ENCODE peak calls at places on chromosomes 7 and 10, in nine cellular contexts. S is endothelial cell of umbilical vein; W is GM23338; A is hypothalamus; V is nucleus accumbens; P is A549; C is GM04504; Q is cardiac muscle cell; R is activated CD4-positive, alpha-beta T cell treated with anti-CD3 and anti-CD28 coated beads, Interleukin-2, amount 50 U/mL, for 24 hours. U is an unnamed sample.

GRCh38 chr7:10708447-10708846 is 265.2 kb upstream of the PHF14 start:
- DNase-seq in S (no peak), W (peak), A (no peak), V (no peak), P (no peak), C (no peak), Q (peak), R (no peak), U (no peak)

GRCh38 chr7:11332186-11332864 is 358.7 kb downstream of the PHF14 start:
- DNase-seq in S (no peak), W (no peak), A (no peak), V (no peak), P (no peak), C (no peak), Q (no peak), R (no peak), U (no peak)

GRCh38 chr10:111034598-111035310 is 42.1 kb upstream of the ADRA2A start:
- DNase-seq in S (no peak), W (no peak), A (no peak), V (no peak), P (no peak), C (no peak), Q (no peak), R (no peak), U (peak)

GRCh38 chr10:62047960-62048383 is 146.5 kb downstream of the ARID5B start:
- DNase-seq in S (peak), W (no peak), A (no peak), V (no peak), P (no peak), C (no peak), Q (no peak), R (no peak), U (no peak)

GRCh38 chr10:119687192-119688032 is 36.2 kb downstream of the BAG3 start:
- DNase-seq in S (peak), W (peak), A (no peak), V (peak), P (no peak), C (no peak), Q (peak), R (no peak), U (no peak)

GRCh38 chr10:116017405-116017804 is 255.6 kb downstream of the GFRA1 start:
- DNase-seq in S (no peak), W (no peak), A (no peak), V (no peak), P (no peak), C (no peak), Q (no peak), R (no peak), U (no peak)

GRCh38 chr10:103493362-103493871 is at the start of gene NEURL1:
- DNase-seq in S (no peak), W (peak), A (no peak), V (peak), P (no peak), C (no peak), Q (peak), R (no peak), U (no peak)

GRCh38 chr10:31261502-31262311 is 57.3 kb upstream of the ZEB1 start:
- DNase-seq in S (no peak), W (no peak), A (no peak), V (no peak), P (no peak), C (peak), Q (no peak), R (no peak), U (peak)

GRCh38 chr10:78811174-78811573 is 257.6 kb upstream of the ZMIZ1 start:
- DNase-seq in S (no peak), W (no peak), A (no peak), V (no peak), P (no peak), C (no peak), Q (no peak), R (no peak), U (no peak)

GRCh38 chr10:117168135-117168674 is 29.1 kb upstream of the KCNK18 start:
- DNase-seq in S (peak), W (peak), A (no peak), V (peak), P (peak), C (no peak), Q (peak), R (peak), U (no peak)

GRCh38 chr10:27258838-27259532 is 18.4 kb upstream of the ACBD5 start:
- DNase-seq in S (no peak), W (peak), A (no peak), V (no peak), P (no peak), C (no peak), Q (peak), R (no peak), U (no peak)

GRCh38 chr10:79162861-79163662 is 94.3 kb downstream of the ZMIZ1 start:
- DNase-seq in S (no peak), W (no peak), A (no peak), V (no peak), P (peak), C (peak), Q (no peak), R (no peak), U (no peak)

GRCh38 chr7:2116903-2117680 is 115.7 kb downstream of the MAD1L1 start:
- DNase-seq in S (peak), W (no peak), A (no peak), V (peak), P (no peak), C (no peak), Q (no peak), R (no peak), U (no peak)

GRCh38 chr10:33800545-33800944 is 466.1 kb upstream of the NRP1 start:
- DNase-seq in S (no peak), W (no peak), A (no peak), V (no peak), P (no peak), C (no peak), Q (no peak), R (no peak), U (no peak)

U was measured in GM04503.